ENCODE peak calls at places on chromosome 21, in five cellular contexts. X, E, V, I and Z are unnamed samples.

GRCh38 chr21:20010691-20011200 is 987.5 kb upstream of the NCAM2 start:
- DNase-seq in X (no peak), E (no peak), V (no peak), I (no peak), Z (no peak)

GRCh38 chr21:14600569-14601308 is 54.6 kb upstream of the SAMSN1 start:
- DNase-seq in X (no peak), E (no peak), V (no peak), I (no peak), Z (no peak)

GRCh38 chr21:44300262-44300959 is 558 bp downstream of the PFKL start:
- DNase-seq in X (peak), E (peak), V (no peak), I (peak), Z (peak)

GRCh38 chr21:16388291-16388690 is 658.5 kb downstream of the USP25 start:
- DNase-seq in X (no peak), E (no peak), V (no peak), I (no peak), Z (no peak)

GRCh38 chr21:19510653-19511052 is 1107.1 kb upstream of the TMPRSS15 start:
- DNase-seq in X (peak), E (no peak), V (no peak), I (no peak), Z (no peak)

GRCh38 chr21:44285547-44285992 is at the start of gene AIRE:
- DNase-seq in X (peak), E (no peak), V (no peak), I (peak), Z (no peak)

GRCh38 chr21:10521091-10521598 is at the start of gene TPTE:
- DNase-seq in X (no peak), E (no peak), V (no peak), I (no peak), Z (no peak)

GRCh38 chr21:16815228-16815627 is 697.6 kb upstream of the CXADR start:
- DNase-seq in X (peak), E (no peak), V (no peak), I (no peak), Z (no peak)

GRCh38 chr21:15872236-15872635 is 142.5 kb downstream of the USP25 start:
- DNase-seq in X (no peak), E (no peak), V (no peak), I (no peak), Z (no peak)

GRCh38 chr21:36092676-36093075 is 22.9 kb downstream of the CBR1 start:
- DNase-seq in X (no peak), E (no peak), V (no peak), I (no peak), Z (no peak)

GRCh38 chr21:32256873-32257620 is 21.8 kb downstream of the MIS18A start:
- DNase-seq in X (no peak), E (no peak), V (no peak), I (peak), Z (peak)

GRCh38 chr21:43866233-43866632 is 1.2 kb downstream of the AGPAT3 start:
- DNase-seq in X (peak), E (peak), V (no peak), I (peak), Z (peak)

GRCh38 chr21:21383126-21383525 is 384.9 kb downstream of the NCAM2 start:
- DNase-seq in X (no peak), E (no peak), V (no peak), I (no peak), Z (no peak)

GRCh38 chr21:13937236-13937635 is 273.5 kb downstream of the LIPI start:
- DNase-seq in X (no peak), E (no peak), V (no peak), I (no peak), Z (no peak)

GRCh38 chr21:40043423-40043822 is 176.2 kb downstream of the PCP4 start:
- DNase-seq in X (peak), E (no peak), V (no peak), I (no peak), Z (no peak)

GRCh38 chr21:42763578-42764442 is 110.4 kb downstream of the PDE9A start:
- DNase-seq in X (no peak), E (no peak), V (no peak), I (no peak), Z (peak)

GRCh38 chr21:34674467-34674866 is 5.7 kb downstream of the CLIC6 start:
- DNase-seq in X (no peak), E (no peak), V (no peak), I (no peak), Z (no peak)

GRCh38 chr21:34670962-34671348 is 2.2 kb downstream of the CLIC6 start:
- DNase-seq in X (peak), E (no peak), V (no peak), I (no peak), Z (no peak)

GRCh38 chr21:34670220-34670961 is 1.6 kb downstream of the CLIC6 start:
- DNase-seq in X (peak), E (no peak), V (no peak), I (peak), Z (no peak)

GRCh38 chr21:34673006-34673405 is 4.2 kb downstream of the CLIC6 start:
- DNase-seq in X (no peak), E (no peak), V (no peak), I (no peak), Z (no peak)

DNA sequence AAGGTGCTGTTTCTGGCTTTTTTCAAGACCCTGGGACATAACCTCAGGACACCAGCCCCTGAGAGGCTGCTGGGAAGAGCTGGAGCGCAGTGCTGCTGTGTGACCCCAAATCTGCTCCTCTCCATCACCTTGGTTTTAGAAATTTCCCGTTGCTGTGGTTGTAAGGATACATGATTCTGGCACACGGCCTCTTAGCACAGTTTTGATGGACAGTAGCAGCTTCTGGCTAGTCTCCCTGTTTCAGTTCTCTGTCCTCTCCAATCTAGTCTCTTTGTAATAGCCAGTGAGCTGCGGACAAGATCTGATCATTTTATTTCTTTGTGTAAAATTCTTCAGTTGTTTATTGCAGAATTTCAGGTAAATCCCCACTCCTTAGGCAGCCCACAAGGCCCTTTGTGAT is 3.1 kb downstream of the CLIC6 start:
- DNase-seq in X (no peak), E (no peak), V (no peak), I (no peak), Z (no peak)
- H3K4me2 ChIP-seq in X (no peak), E (no peak), V (no peak), I (peak), Z (no peak)

GRCh38 chr21:28771790-28772501 is 220.7 kb downstream of the LTN1 start:
- DNase-seq in X (no peak), E (no peak), V (no peak), I (peak), Z (peak)
- TF ChIP-seq EZH2phosphoT487 in X (no peak), E (no peak), V (no peak), I (no peak), Z (no peak)

GRCh38 chr21:38897532-38898421 is 92.0 kb downstream of the ETS2 start:
- DNase-seq in X (no peak), E (peak), V (no peak), I (no peak), Z (no peak)
- H3K4me2 ChIP-seq in X (no peak), E (peak), V (no peak), I (no peak), Z (peak)

DNA sequence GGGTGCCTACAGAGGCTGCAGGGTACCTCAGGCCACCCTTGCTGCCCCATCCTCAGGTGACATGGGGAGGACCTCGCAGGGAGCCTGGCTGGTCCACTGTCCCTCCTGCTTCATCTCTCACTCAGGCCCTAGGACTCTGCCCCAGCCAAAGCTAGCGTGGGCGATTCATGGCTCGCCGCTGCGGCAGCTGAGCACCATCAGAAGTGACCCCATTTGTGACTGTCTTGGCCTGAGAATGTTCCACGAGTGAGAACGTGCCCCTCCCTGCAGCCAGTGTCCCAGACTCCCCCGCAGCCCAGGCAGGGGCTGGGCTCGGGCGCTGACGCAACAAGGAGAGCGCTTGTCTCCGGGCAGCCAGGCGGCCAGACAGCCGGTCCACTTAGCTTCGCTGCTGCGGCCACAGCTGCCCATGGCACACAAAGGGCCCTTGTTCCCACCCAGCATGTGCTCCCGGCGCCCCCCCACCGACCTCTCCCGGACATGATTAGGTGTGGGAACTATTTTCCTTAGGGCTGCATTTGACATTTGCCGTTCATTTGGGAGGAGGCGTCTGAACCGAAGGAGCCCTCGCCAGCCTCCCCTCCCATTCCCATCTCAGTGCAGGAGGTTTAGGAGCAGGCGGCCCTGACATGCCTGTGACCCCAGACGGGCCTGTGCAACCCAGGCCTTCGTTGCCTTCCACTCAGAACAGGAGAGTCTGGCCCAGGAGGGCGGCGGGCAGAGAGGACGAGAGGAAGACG is 19.3 kb upstream of the POFUT2 start:
- DNase-seq in X (no peak), E (no peak), V (no peak), I (no peak), Z (no peak)
- TF ChIP-seq EZH2phosphoT487 in X (no peak), E (no peak), V (no peak), I (no peak), Z (no peak)

GRCh38 chr21:37450385-37451044 is 83.9 kb downstream of the DYRK1A start:
- DNase-seq in X (no peak), E (no peak), V (no peak), I (no peak), Z (peak)
- H3K4me2 ChIP-seq in X (no peak), E (no peak), V (peak), I (no peak), Z (peak)

DNA sequence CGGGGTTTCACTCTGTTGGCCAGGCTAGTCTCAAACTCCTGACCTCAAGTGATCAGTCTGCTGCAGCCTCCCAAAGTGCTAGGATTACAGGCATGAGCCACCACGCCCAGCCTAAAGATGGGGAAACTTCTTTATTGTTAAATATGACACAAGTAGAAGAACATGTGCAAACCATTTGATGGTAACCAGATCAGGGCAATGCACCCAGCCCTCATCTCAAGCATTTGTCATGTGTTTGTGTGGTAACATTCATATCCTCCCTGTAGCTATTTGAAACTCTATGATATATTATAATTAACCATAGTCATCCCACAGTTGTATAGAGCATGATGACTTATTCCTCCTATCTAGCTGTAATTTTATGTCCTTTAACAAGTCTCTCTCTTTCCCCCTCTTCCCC is 119.5 kb upstream of the TMPRSS2 start:
- DNase-seq in X (no peak), E (no peak), V (no peak), I (no peak), Z (peak)
- TF ChIP-seq EZH2phosphoT487 in X (no peak), E (no peak), V (no peak), I (no peak), Z (no peak)

GRCh38 chr21:38249256-38249655 is 7.5 kb upstream of the KCNJ15 start:
- DNase-seq in X (no peak), E (no peak), V (no peak), I (no peak), Z (no peak)
- H3K4me2 ChIP-seq in X (no peak), E (no peak), V (no peak), I (no peak), Z (no peak)

GRCh38 chr21:26761174-26761915 is 83.9 kb downstream of the ADAMTS1 start:
- DNase-seq in X (no peak), E (no peak), V (no peak), I (no peak), Z (no peak)
- TF ChIP-seq EZH2phosphoT487 in X (no peak), E (no peak), V (no peak), I (no peak), Z (no peak)